ENCODE peak calls at places on chromosomes 4 and X, in six cellular contexts. A, Y, C, X, N and I are unnamed samples.

GRCh38 chr4:87805971-87806370 is 6.6 kb downstream of the IBSP start:
- DNase-seq in A (no peak), Y (peak), X (peak), C (no peak), N (no peak), I (no peak)

GRCh38 chrX:52425710-52426245 is 57.0 kb downstream of the XAGE2 start:
- DNase-seq in C (no peak), X (peak), Y (no peak), N (no peak), A (no peak), I (no peak)

GRCh38 chr4:105633241-105633640 is 75.2 kb downstream of the INTS12 start:
- DNase-seq in N (no peak), A (no peak), X (no peak), Y (no peak), C (no peak), I (no peak)

GRCh38 chr4:42484630-42485029 is 87.3 kb downstream of the SHISA3 start:
- DNase-seq in X (no peak), Y (no peak), A (no peak), C (no peak), N (no peak), I (no peak)

GRCh38 chr4:110769578-110769977 is 146.7 kb upstream of the PITX2 start:
- DNase-seq in X (no peak), C (no peak), Y (no peak), N (no peak), A (no peak), I (no peak)

GRCh38 chrX:48864210-48864609 is 28.8 kb upstream of the PCSK1N start:
- DNase-seq in X (no peak), C (no peak), A (no peak), Y (no peak), N (no peak), I (no peak)

GRCh38 chr4:35447474-35447873 is 796.8 kb downstream of the ARAP2 start:
- DNase-seq in X (no peak), Y (no peak), N (no peak), C (no peak), A (no peak), I (no peak)

GRCh38 chr4:74156521-74156920 is 1.4 kb upstream of the MTHFD2L start:
- DNase-seq in N (no peak), A (no peak), C (no peak), X (no peak), Y (no peak), I (no peak)

GRCh38 chrX:96372313-96373046 is 312.2 kb upstream of the DIAPH2 start:
- DNase-seq in Y (peak), N (no peak), A (no peak), X (peak), C (no peak), I (peak)

GRCh38 chr4:14023036-14023435 is 395.5 kb upstream of the BOD1L1 start:
- DNase-seq in N (no peak), X (no peak), C (no peak), Y (no peak), A (no peak), I (no peak)

GRCh38 chr4:181259081-181259480 is 984.1 kb upstream of the TENM3 start:
- DNase-seq in X (no peak), Y (no peak), C (no peak), N (no peak), A (no peak), I (no peak)

GRCh38 chrX:137313627-137314026 is 252.3 kb upstream of the ZIC3 start:
- DNase-seq in A (peak), C (peak), N (no peak), Y (no peak), X (no peak), I (no peak)

GRCh38 chrX:115494133-115494532 is 66.8 kb upstream of the PLS3 start:
- DNase-seq in C (no peak), N (no peak), Y (no peak), X (peak), A (no peak), I (no peak)